ENCODE peak calls at places on chromosomes 12 and 14, in eight cellular contexts. One of them, this sample, is unnamed.
A peak's percentile ranks its signal among the peaks of the same experiment; 100 is the strongest.

GRCh38 chr14:77593501-77593911 is 22.9 kb downstream of the SPTLC2 start:
- DNase-seq in GM12865: peak; percentile 59
- DNase-seq in right cardiac atrium: no peak
- DNase-seq in IMR-90: peak; percentile 60
- DNase-seq in GM12878: peak; percentile 52
- DNase-seq in CD8-positive, alpha-beta T cell: no peak
- DNase-seq in body of pancreas: no peak
- DNase-seq in cardiac fibroblast: peak; percentile 36
- DNase-seq in this sample: no peak

GRCh38 chr12:42750356-42750755 is 160.8 kb upstream of the PRICKLE1 start:
- DNase-seq in GM12865: no peak
- DNase-seq in right cardiac atrium: no peak
- DNase-seq in IMR-90: no peak
- DNase-seq in CD8-positive, alpha-beta T cell: no peak
- DNase-seq in cardiac fibroblast: no peak
- DNase-seq in body of pancreas: no peak
- DNase-seq in GM12878: no peak
- DNase-seq in this sample: no peak

GRCh38 chr12:120584343-120585149 is 3.3 kb upstream of the POP5 start:
- DNase-seq in cardiac fibroblast: no peak
- DNase-seq in GM12865: peak; percentile 35
- DNase-seq in body of pancreas: peak; percentile 45
- DNase-seq in GM12878: no peak
- DNase-seq in right cardiac atrium: peak; percentile 84
- DNase-seq in CD8-positive, alpha-beta T cell: peak; percentile 18
- DNase-seq in IMR-90: no peak
- DNase-seq in this sample: peak; percentile 86

GRCh38 chr14:21209185-21209584 is 53.3 kb upstream of the OR5AU1 start:
- DNase-seq in GM12878: no peak
- DNase-seq in CD8-positive, alpha-beta T cell: no peak
- DNase-seq in cardiac fibroblast: no peak
- DNase-seq in body of pancreas: no peak
- DNase-seq in right cardiac atrium: no peak
- DNase-seq in GM12865: no peak
- DNase-seq in IMR-90: no peak
- DNase-seq in this sample: no peak

GRCh38 chr14:32509632-32510187 is 180.6 kb downstream of the AKAP6 start:
- DNase-seq in cardiac fibroblast: peak; percentile 98
- DNase-seq in IMR-90: peak; percentile 97
- DNase-seq in right cardiac atrium: peak; percentile 74
- DNase-seq in CD8-positive, alpha-beta T cell: no peak
- DNase-seq in GM12865: no peak
- DNase-seq in GM12878: no peak
- DNase-seq in body of pancreas: peak; percentile 31
- DNase-seq in this sample: no peak

GRCh38 chr14:34568803-34569202 is 29.3 kb upstream of the EAPP start:
- DNase-seq in cardiac fibroblast: no peak
- DNase-seq in body of pancreas: no peak
- DNase-seq in GM12878: no peak
- DNase-seq in IMR-90: no peak
- DNase-seq in right cardiac atrium: no peak
- DNase-seq in CD8-positive, alpha-beta T cell: no peak
- DNase-seq in GM12865: no peak
- DNase-seq in this sample: no peak

GRCh38 chr12:48813464-48814312 is 4.6 kb upstream of the CACNB3 start:
- DNase-seq in GM12878: no peak
- DNase-seq in GM12865: no peak
- DNase-seq in CD8-positive, alpha-beta T cell: no peak
- DNase-seq in right cardiac atrium: no peak
- DNase-seq in cardiac fibroblast: peak; percentile 36
- DNase-seq in IMR-90: peak; percentile 50
- DNase-seq in body of pancreas: no peak
- DNase-seq in this sample: no peak

GRCh38 chr14:62187265-62187664 is 425.0 kb downstream of the SNAPC1 start:
- DNase-seq in body of pancreas: no peak
- DNase-seq in right cardiac atrium: no peak
- DNase-seq in GM12878: no peak
- DNase-seq in CD8-positive, alpha-beta T cell: no peak
- DNase-seq in GM12865: no peak
- DNase-seq in cardiac fibroblast: no peak
- DNase-seq in IMR-90: no peak
- DNase-seq in this sample: no peak

GRCh38 chr12:91515944-91516739 is 333.5 kb upstream of the DCN start:
- DNase-seq in cardiac fibroblast: no peak
- DNase-seq in body of pancreas: no peak
- DNase-seq in CD8-positive, alpha-beta T cell: no peak
- DNase-seq in IMR-90: no peak
- DNase-seq in GM12878: no peak
- DNase-seq in right cardiac atrium: no peak
- DNase-seq in GM12865: no peak
- DNase-seq in this sample: no peak

DNA sequence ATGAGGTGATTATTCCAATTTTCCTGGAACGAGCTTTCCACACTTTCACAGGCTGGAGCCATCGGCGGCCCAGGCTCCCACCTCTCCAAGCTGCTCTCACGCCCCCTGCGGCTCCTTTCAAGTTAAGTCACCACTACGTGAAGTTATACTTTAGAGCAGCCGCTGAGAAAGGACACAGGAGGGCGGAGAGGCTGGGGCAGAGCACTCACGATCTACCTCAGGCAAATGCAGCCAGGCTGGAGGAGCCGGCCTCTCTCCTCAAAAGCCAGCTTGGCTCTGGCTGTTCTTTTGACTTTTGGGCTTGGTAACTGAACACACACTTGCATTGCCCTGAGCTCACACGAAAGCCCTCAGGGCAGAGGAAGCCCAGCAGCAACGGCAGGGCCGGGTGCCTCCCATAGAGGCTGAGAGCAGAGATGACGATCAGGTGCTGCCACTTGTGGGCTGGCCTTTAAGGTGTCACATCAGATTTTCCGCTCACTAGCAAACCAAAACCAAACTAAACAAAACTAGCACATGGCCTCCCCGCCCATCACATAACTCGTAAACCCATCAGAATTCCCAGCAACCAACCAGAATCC is 75.2 kb downstream of the PITPNM2 start:
- DNase-seq in body of pancreas: no peak
- DNase-seq in GM12878: no peak
- DNase-seq in CD8-positive, alpha-beta T cell: peak; percentile 32
- DNase-seq in GM12865: peak; percentile 49
- DNase-seq in IMR-90: no peak
- DNase-seq in cardiac fibroblast: no peak
- DNase-seq in right cardiac atrium: no peak
- DNase-seq in this sample: peak; percentile 90
- H3K4me3 ChIP-seq in body of pancreas: no peak overlapping the region
- H3K4me3 ChIP-seq in GM12878: no peak overlapping the region
- H3K4me3 ChIP-seq in CD8-positive, alpha-beta T cell: peak overlapping the region; percentile 66
- H3K4me3 ChIP-seq in GM12865: no peak overlapping the region
- H3K4me3 ChIP-seq in IMR-90: no peak overlapping the region
- H3K4me3 ChIP-seq in cardiac fibroblast: no peak overlapping the region
- H3K4me3 ChIP-seq in right cardiac atrium: no peak overlapping the region
- H3K4me3 ChIP-seq in this sample: peak overlapping the region; percentile 19

DNA sequence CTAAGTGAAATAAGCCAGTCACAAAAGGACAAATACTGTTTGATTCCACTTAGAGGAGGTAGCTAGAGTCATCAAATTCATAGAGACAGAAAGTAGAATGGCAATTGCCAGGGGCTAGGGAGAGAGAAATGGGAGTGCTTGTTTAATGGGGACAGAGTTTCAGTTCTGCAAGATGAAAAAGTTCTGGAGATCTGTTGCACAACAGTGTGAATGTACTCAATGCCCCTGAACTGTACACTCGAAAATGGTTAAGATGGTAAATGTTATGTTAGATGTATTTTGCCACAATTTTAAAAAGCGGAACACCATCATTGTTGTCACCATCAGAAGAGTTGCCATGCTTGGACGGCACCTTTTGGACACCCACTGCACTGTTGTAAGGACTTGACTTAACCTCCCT is 106.9 kb downstream of the SCARB1 start:
- DNase-seq in right cardiac atrium: no peak
- DNase-seq in CD8-positive, alpha-beta T cell: no peak
- DNase-seq in IMR-90: no peak
- DNase-seq in cardiac fibroblast: no peak
- DNase-seq in GM12865: no peak
- DNase-seq in GM12878: no peak
- DNase-seq in body of pancreas: no peak
- DNase-seq in this sample: no peak
- H3K4me3 ChIP-seq in right cardiac atrium: no peak overlapping the region
- H3K4me3 ChIP-seq in CD8-positive, alpha-beta T cell: no peak overlapping the region
- H3K4me3 ChIP-seq in IMR-90: no peak overlapping the region
- H3K4me3 ChIP-seq in cardiac fibroblast: no peak overlapping the region
- H3K4me3 ChIP-seq in GM12865: no peak overlapping the region
- H3K4me3 ChIP-seq in GM12878: no peak overlapping the region
- H3K4me3 ChIP-seq in body of pancreas: no peak overlapping the region
- H3K4me3 ChIP-seq in this sample: no peak overlapping the region

DNA sequence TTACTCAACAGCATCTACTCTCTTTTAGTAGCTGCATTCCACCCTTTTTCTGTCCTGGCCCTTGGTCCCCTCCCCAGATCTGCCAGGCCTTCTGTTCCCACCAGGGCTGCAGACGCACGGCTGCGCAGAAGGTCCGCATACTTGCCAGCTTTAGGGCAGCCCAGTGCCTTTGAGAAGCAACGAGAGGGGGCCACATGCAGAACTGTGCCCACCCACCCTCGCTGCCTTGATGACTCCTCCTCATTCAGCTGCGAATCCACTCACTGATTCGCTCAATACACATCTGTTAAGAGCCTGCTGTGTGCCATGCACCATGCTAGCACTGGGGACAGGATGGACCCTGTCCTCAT is 39.2 kb downstream of the PRIMA1 start:
- DNase-seq in GM12878: no peak
- DNase-seq in body of pancreas: no peak
- DNase-seq in IMR-90: no peak
- DNase-seq in cardiac fibroblast: no peak
- DNase-seq in right cardiac atrium: peak; percentile 52
- DNase-seq in CD8-positive, alpha-beta T cell: no peak
- DNase-seq in GM12865: no peak
- DNase-seq in this sample: no peak
- H3K4me3 ChIP-seq in GM12878: no peak overlapping the region
- H3K4me3 ChIP-seq in body of pancreas: no peak overlapping the region
- H3K4me3 ChIP-seq in IMR-90: no peak overlapping the region
- H3K4me3 ChIP-seq in cardiac fibroblast: no peak overlapping the region
- H3K4me3 ChIP-seq in right cardiac atrium: no peak overlapping the region
- H3K4me3 ChIP-seq in CD8-positive, alpha-beta T cell: no peak overlapping the region
- H3K4me3 ChIP-seq in GM12865: no peak overlapping the region
- H3K4me3 ChIP-seq in this sample: no peak overlapping the region

GRCh38 chr12:95216704-95217376 is 427 bp downstream of the FGD6 start:
- DNase-seq in right cardiac atrium: no peak
- DNase-seq in GM12878: no peak
- DNase-seq in body of pancreas: no peak
- DNase-seq in GM12865: peak; percentile 44
- DNase-seq in cardiac fibroblast: no peak
- DNase-seq in IMR-90: no peak
- DNase-seq in CD8-positive, alpha-beta T cell: no peak
- DNase-seq in this sample: no peak
- H3K4me3 ChIP-seq in right cardiac atrium: peak overlapping the region; percentile 87
- H3K4me3 ChIP-seq in GM12878: peak overlapping the region; percentile 84
- H3K4me3 ChIP-seq in body of pancreas: peak overlapping the region; percentile 77
- H3K4me3 ChIP-seq in GM12865: peak overlapping the region; percentile 89
- H3K4me3 ChIP-seq in cardiac fibroblast: peak overlapping the region; percentile 87
- H3K4me3 ChIP-seq in IMR-90: peak overlapping the region; percentile 81
- H3K4me3 ChIP-seq in CD8-positive, alpha-beta T cell: peak overlapping the region; percentile 73
- H3K4me3 ChIP-seq in this sample: peak overlapping the region; percentile 88